ENCODE peak calls at places on chromosomes 1 and 21, in four cellular contexts. B is H1, O is K562, G is GM12878. S is an unnamed sample.

GRCh38 chr1:203405703-203406430 is 54.9 kb upstream of the FMOD start:
- DNase-seq in B (no peak), O (no peak), G (no peak), S (no peak)

GRCh38 chr21:26717146-26717739 is 128.0 kb downstream of the ADAMTS1 start:
- DNase-seq in O (peak), G (no peak), B (no peak), S (no peak)

GRCh38 chr21:26849428-26850115 is 4.4 kb upstream of the ADAMTS1 start:
- DNase-seq in G (no peak), B (no peak), O (peak), S (peak)

GRCh38 chr1:62407398-62408009 is 29.3 kb upstream of the USP1 start:
- DNase-seq in O (peak), G (no peak), B (no peak), S (peak)

GRCh38 chr21:32392880-32393676 is at the start of gene URB1:
- DNase-seq in O (peak), G (peak), B (peak), S (peak)

GRCh38 chr1:24112381-24113169 is 640 bp upstream of the MYOM3 start:
- DNase-seq in G (no peak), B (peak), O (peak), S (peak)

GRCh38 chr1:78009276-78009675 is 4.5 kb downstream of the DNAJB4 start:
- DNase-seq in G (no peak), O (no peak), B (no peak), S (no peak)

GRCh38 chr1:203215573-203215972 is 13.9 kb downstream of the CHIT1 start:
- DNase-seq in G (no peak), B (no peak), O (no peak), S (no peak)

GRCh38 chr1:17653728-17654351 is 101.3 kb upstream of the ACTL8 start:
- DNase-seq in G (no peak), B (no peak), O (peak), S (no peak)

GRCh38 chr1:180233191-180234011 is 3.3 kb downstream of the LHX4 start:
- DNase-seq in B (no peak), O (no peak), G (no peak), S (no peak)

GRCh38 chr1:28860332-28861073 is 48.5 kb downstream of the OPRD1 start:
- DNase-seq in G (no peak), B (no peak), O (no peak), S (no peak)

GRCh38 chr21:45019076-45019886 is 55.1 kb upstream of the ADARB1 start:
- DNase-seq in O (no peak), B (no peak), G (no peak), S (no peak)

GRCh38 chr1:8510041-8510823 is 192.3 kb downstream of the SLC45A1 start:
- DNase-seq in G (no peak), B (no peak), O (no peak), S (no peak)

GRCh38 chr1:38246955-38247952 is 200.7 kb upstream of the POU3F1 start:
- DNase-seq in B (no peak), O (no peak), G (no peak), S (no peak)

GRCh38 chr1:25173809-25174320 is 58.4 kb downstream of the SYF2 start:
- DNase-seq in G (no peak), B (no peak), O (no peak), S (no peak)

GRCh38 chr1:154589780-154590179 is 18.2 kb downstream of the ADAR start:
- DNase-seq in O (no peak), B (no peak), G (no peak), S (no peak)

GRCh38 chr1:12617511-12617900 is 504 bp downstream of the DHRS3 start:
- DNase-seq in G (no peak), B (no peak), O (no peak), S (no peak)

GRCh38 chr1:62318756-62319544 is at the start of gene KANK4:
- DNase-seq in B (no peak), O (no peak), G (no peak), S (no peak)

GRCh38 chr1:71561206-71561605 is 480.4 kb upstream of the ZRANB2 start:
- DNase-seq in O (no peak), G (no peak), B (no peak), S (no peak)

GRCh38 chr1:175479521-175480342 is 263.7 kb downstream of the TNR start:
- DNase-seq in B (no peak), G (no peak), O (no peak), S (no peak)

GRCh38 chr1:210358511-210359148 is 29.9 kb downstream of the HHAT start:
- DNase-seq in G (no peak), B (peak), O (no peak), S (no peak)

GRCh38 chr1:209183195-209183594 is 400.3 kb upstream of the CAMK1G start:
- DNase-seq in B (no peak), G (no peak), O (no peak), S (no peak)

GRCh38 chr1:166040223-166040622 is 126.6 kb downstream of the FAM78B start:
- DNase-seq in B (no peak), O (no peak), G (no peak), S (no peak)

GRCh38 chr1:201463071-201463552 is 5.9 kb downstream of the PHLDA3 start:
- DNase-seq in G (no peak), O (no peak), B (no peak), S (no peak)

GRCh38 chr1:12184008-12184681 is 17.4 kb downstream of the TNFRSF1B start:
- DNase-seq in O (peak), G (no peak), B (no peak), S (no peak)

GRCh38 chr1:163922743-163923186 is 601.0 kb downstream of the NUF2 start:
- DNase-seq in G (no peak), B (no peak), O (no peak), S (no peak)

GRCh38 chr1:198519639-198520501 is 20.6 kb downstream of the ATP6V1G3 start:
- DNase-seq in O (no peak), B (no peak), G (no peak), S (no peak)

GRCh38 chr1:157968503-157968902 is 24.9 kb upstream of the KIRREL1 start:
- DNase-seq in O (no peak), B (no peak), G (no peak), S (no peak)

GRCh38 chr1:71047635-71048607 is at the start of gene PTGER3:
- DNase-seq in G (no peak), O (peak), B (no peak), S (no peak)

GRCh38 chr1:47175227-47175934 is 14.5 kb downstream of the PDZK1IP1 start:
- DNase-seq in O (peak), B (no peak), G (no peak), S (peak)

GRCh38 chr1:205396972-205397616 is 24.8 kb downstream of the LEMD1 start:
- DNase-seq in O (peak), B (no peak), G (peak), S (peak)

GRCh38 chr1:203354246-203354645 is 3.3 kb upstream of the FMOD start:
- DNase-seq in O (no peak), G (no peak), B (no peak), S (no peak)

GRCh38 chr1:177255411-177255810 is 84.7 kb downstream of the BRINP2 start:
- DNase-seq in O (no peak), B (no peak), G (no peak), S (no peak)

GRCh38 chr1:177252877-177253276 is 82.1 kb downstream of the BRINP2 start:
- DNase-seq in O (no peak), G (no peak), B (no peak), S (no peak)

GRCh38 chr1:177257128-177257527 is 86.4 kb downstream of the BRINP2 start:
- DNase-seq in O (no peak), B (no peak), G (no peak), S (no peak)

GRCh38 chr1:177257596-177257995 is 86.8 kb downstream of the BRINP2 start:
- DNase-seq in G (no peak), B (no peak), O (no peak), S (no peak)

DNA sequence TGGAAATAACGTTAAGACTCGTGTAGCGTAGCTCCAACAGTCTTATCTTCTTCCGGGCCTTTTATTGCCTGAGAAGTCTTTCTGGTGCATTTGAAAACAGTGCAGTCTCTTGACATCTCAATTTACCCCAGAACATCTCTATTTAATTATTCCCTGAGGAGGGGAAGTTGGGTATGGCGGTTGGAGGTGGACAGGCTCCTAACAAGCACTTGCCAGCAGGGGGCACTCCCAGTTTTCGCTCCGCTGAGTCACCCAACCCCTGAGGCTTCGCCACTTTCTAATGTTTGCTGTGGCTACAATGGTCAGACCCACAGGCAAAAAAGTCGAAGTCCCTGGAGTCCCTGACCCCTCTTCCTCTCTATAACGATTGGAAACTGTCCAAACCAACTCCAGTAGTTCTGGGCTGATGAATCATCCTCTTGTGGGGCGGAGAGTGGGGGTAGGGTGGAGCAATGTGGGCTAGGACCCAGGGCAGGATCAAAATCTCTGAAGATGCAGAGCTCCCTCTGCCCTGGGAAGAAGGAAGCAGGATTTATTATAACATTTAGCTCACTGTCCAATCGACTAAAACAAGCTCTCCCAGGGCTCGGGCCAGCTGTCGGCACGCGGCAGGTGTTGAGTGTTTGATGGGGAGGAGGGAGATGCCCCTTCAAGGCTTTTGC is 85.5 kb downstream of the BRINP2 start:
- DNase-seq in O (peak), G (no peak), B (peak), S (no peak)
- TF ChIP-seq ZNF274 in O (no peak), G (no peak), B (no peak), S (no peak)

GRCh38 chr1:110605901-110606783 is at the start of gene KCNA2:
- DNase-seq in B (peak), O (no peak), G (no peak), S (no peak)

GRCh38 chr1:110605446-110605845 is 712 bp downstream of the KCNA2 start:
- DNase-seq in O (no peak), B (no peak), G (no peak), S (no peak)

GRCh38 chr1:110606784-110607662 is 865 bp upstream of the KCNA2 start:
- DNase-seq in O (peak), G (no peak), B (no peak), S (no peak)

GRCh38 chr1:110608247-110608646 is 2.1 kb upstream of the KCNA2 start:
- DNase-seq in G (no peak), B (no peak), O (no peak), S (no peak)

GRCh38 chr1:110607663-110608230 is 1.6 kb upstream of the KCNA2 start:
- DNase-seq in O (no peak), G (no peak), B (no peak), S (no peak)
- TF ChIP-seq ZNF274 in O (no peak), G (no peak), B (no peak), S (no peak)

GRCh38 chr1:98468111-98468717 is 193.3 kb upstream of the SNX7 start:
- DNase-seq in G (no peak), B (no peak), O (no peak), S (peak)

GRCh38 chr1:98461873-98462385 is 199.6 kb upstream of the SNX7 start:
- DNase-seq in G (no peak), O (no peak), B (no peak), S (no peak)

GRCh38 chr1:98467122-98467521 is 194.4 kb upstream of the SNX7 start:
- DNase-seq in B (no peak), G (no peak), O (no peak), S (no peak)

GRCh38 chr1:98472878-98473277 is 188.6 kb upstream of the SNX7 start:
- DNase-seq in G (no peak), O (no peak), B (no peak), S (no peak)

GRCh38 chr1:98467584-98467983 is 193.9 kb upstream of the SNX7 start:
- DNase-seq in O (no peak), B (no peak), G (no peak), S (no peak)
- TF ChIP-seq ZNF274 in O (no peak), B (no peak), G (no peak), S (no peak)

DNA sequence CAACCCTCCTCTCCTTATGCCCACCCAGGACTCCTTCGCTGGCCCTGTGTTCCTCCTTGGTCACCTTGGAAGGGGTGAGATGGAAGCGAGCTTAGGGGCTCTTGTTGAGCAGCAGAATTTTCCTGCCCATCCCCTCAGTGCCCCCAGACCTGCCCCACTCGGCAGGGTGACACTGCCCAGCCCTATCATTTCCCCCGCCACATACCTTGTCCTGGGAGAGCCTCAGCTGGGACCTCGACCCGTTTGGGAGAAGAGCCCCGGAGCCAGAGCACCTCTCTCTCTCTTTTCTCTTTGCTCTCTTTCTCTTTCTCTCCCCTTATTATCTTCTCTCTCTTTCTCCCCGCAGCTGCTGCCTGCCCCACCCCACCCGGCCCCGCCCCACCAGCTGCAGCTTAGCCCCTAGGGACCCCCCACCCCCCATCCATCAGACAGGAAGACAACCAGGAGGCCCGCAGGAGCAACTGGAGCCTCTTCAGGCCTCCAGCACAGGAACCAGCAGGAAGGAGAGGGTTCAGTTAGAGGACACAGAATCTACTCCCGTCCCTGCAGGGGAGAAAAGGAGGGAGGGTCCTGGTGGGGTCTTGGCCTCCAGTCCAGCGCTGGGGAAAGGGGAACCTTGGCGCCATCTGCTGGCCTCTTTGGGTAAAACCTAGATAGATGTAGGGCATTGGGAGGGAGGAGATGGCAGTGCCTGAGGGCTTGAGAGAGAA is 1.6 kb upstream of the FNDC5 start:
- DNase-seq in B (peak), G (no peak), O (peak), S (no peak)
- TF ChIP-seq ZNF274 in B (no peak), G (no peak), O (no peak), S (no peak)

DNA sequence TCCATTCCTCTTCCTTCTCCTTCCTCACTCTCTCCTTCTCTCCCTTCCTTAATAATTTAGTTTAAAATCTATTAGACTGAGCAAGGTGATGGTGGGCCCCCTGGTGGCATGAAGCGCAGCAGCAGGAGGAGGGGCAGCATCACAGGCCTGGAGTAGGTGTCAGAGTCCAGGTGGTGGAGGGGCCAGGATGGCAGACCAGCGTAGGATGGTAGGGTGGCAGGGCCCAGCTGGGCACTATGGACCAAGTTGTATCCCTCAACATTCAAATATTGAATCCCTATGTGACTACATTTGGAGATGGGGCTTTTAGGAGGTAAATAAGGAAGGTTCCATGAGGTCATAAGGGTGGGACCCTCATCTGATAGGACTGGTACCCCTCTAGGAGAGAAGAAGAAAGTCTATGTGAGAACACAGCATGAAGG is 61.0 kb downstream of the WDR4 start:
- DNase-seq in O (peak), G (no peak), B (no peak), S (peak)
- TF ChIP-seq ZNF274 in O (no peak), G (no peak), B (no peak), S (no peak)

GRCh38 chr1:229117664-229118300 is 153.1 kb upstream of the RAB4A start:
- DNase-seq in O (no peak), G (no peak), B (no peak), S (no peak)

GRCh38 chr1:229118662-229119061 is 152.2 kb upstream of the RAB4A start:
- DNase-seq in G (no peak), B (no peak), O (no peak), S (no peak)

GRCh38 chr1:229121845-229122436 is 149.0 kb upstream of the RAB4A start:
- DNase-seq in O (no peak), G (no peak), B (no peak), S (no peak)

GRCh38 chr1:229119161-229119560 is 151.8 kb upstream of the RAB4A start:
- DNase-seq in G (no peak), B (no peak), O (no peak), S (no peak)

DNA sequence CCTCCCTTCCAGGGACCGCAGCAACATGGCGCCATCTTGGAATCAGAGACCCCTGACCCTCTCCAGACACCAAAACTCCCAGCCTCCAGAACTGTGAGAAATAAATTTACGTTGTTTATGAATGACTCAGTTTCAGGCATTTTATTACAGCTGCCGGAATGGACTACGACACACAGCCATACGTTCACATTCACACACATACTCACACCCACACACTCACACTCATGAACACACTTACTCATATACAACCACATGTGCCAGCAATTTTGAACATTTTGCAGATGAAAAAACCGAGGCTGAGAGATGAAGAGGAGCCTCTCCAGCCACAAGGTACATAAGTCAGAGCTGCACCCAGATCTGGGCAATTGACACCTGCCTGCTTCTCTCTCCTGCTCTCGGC is 151.0 kb upstream of the RAB4A start:
- DNase-seq in B (no peak), O (no peak), G (no peak), S (no peak)
- TF ChIP-seq ZNF274 in B (no peak), O (no peak), G (no peak), S (no peak)